ENCODE peak calls at places on chromosomes 2 and 18, in nine cellular contexts. C is Daoy; U is hepatic stellate cell; Y is fibroblast of the aortic adventitia; T is NCI-H1436; K is left kidney; X is CD8-positive, alpha-beta T cell; S is T-helper 2 cell; M is GM04504. D is an unnamed sample.

GRCh38 chr2:201452058-201452736 is 657 bp downstream of the STRADB start:
- DNase-seq in C (peak), U (no peak), Y (peak), T (no peak), K (peak), X (no peak), S (no peak), M (no peak), D (no peak)

GRCh38 chr2:225028572-225028971 is 13.7 kb downstream of the DOCK10 start:
- DNase-seq in C (no peak), U (no peak), Y (no peak), T (no peak), K (no peak), X (no peak), S (no peak), M (no peak), D (no peak)

GRCh38 chr18:55833543-55833942 is 245.6 kb upstream of the TCF4 start:
- DNase-seq in C (peak), U (peak), Y (peak), T (no peak), K (no peak), X (no peak), S (no peak), M (peak), D (peak)

GRCh38 chr2:168192143-168192785 is 55.1 kb downstream of the STK39 start:
- DNase-seq in C (no peak), U (no peak), Y (peak), T (no peak), K (no peak), X (no peak), S (no peak), M (no peak), D (no peak)

GRCh38 chr2:132438650-132439030 is 22.0 kb downstream of the GPR39 start:
- DNase-seq in C (peak), U (peak), Y (peak), T (no peak), K (no peak), X (no peak), S (no peak), M (peak), D (peak)

GRCh38 chr2:173593109-173593508 is 238.4 kb downstream of the CDCA7 start:
- DNase-seq in C (no peak), U (no peak), Y (no peak), T (no peak), K (no peak), X (no peak), S (no peak), M (no peak), D (no peak)

GRCh38 chr2:27964067-27964466 is 73.5 kb downstream of the BABAM2 start:
- DNase-seq in C (no peak), U (no peak), Y (no peak), T (no peak), K (no peak), X (no peak), S (no peak), M (no peak), D (no peak)

GRCh38 chr2:187544371-187545080 is 9.7 kb downstream of the TFPI start:
- DNase-seq in C (peak), U (no peak), Y (peak), T (no peak), K (no peak), X (no peak), S (no peak), M (no peak), D (no peak)

D was measured in kidney epithelial cell.